ENCODE peak calls at places on chromosomes 11 and 22, in five cellular contexts. C is activated T-cell treated with anti-CD3 and anti-CD28 coated beads, Interleukin-2, amount 50 U/mL, for 4 hours; Y is astrocyte; G is suprapubic skin; H is T-helper 9 cell. S is an unnamed sample.

GRCh38 chr11:122344281-122344680 is 228.3 kb upstream of the BLID start:
- DNase-seq in C (no peak), Y (peak), G (no peak), H (no peak), S (no peak)

GRCh38 chr11:122900803-122901202 is 18.2 kb downstream of the JHY start:
- DNase-seq in C (no peak), Y (peak), G (no peak), H (no peak), S (no peak)

GRCh38 chr11:79052539-79052938 is 388.3 kb downstream of the TENM4 start:
- DNase-seq in C (no peak), Y (no peak), G (no peak), H (no peak), S (no peak)

GRCh38 chr11:57464343-57465181 is 4.2 kb downstream of the RTN4RL2 start:
- DNase-seq in C (no peak), Y (no peak), G (no peak), H (no peak), S (no peak)

GRCh38 chr11:61711493-61711892 is 31.3 kb downstream of the DAGLA start:
- DNase-seq in C (no peak), Y (no peak), G (no peak), H (no peak), S (no peak)

GRCh38 chr11:78318733-78319132 is 98.9 kb downstream of the GAB2 start:
- DNase-seq in C (no peak), Y (no peak), G (no peak), H (no peak), S (no peak)

GRCh38 chr22:30253205-30253852 is 6.8 kb upstream of the LIF start:
- DNase-seq in C (no peak), Y (peak), G (peak), H (no peak), S (no peak)

GRCh38 chr22:38731703-38732161 is 24.1 kb downstream of the SUN2 start:
- DNase-seq in C (no peak), Y (no peak), G (peak), H (no peak), S (no peak)

GRCh38 chr11:77108436-77108835 is 5.8 kb downstream of the OMP start:
- DNase-seq in C (no peak), Y (no peak), G (no peak), H (no peak), S (no peak)

GRCh38 chr11:76267563-76267962 is 61.3 kb upstream of the WNT11 start:
- DNase-seq in C (no peak), Y (no peak), G (no peak), H (no peak), S (no peak)

GRCh38 chr11:33970984-33971466 is 79.1 kb upstream of the LMO2 start:
- DNase-seq in C (no peak), Y (peak), G (peak), H (no peak), S (peak)

GRCh38 chr11:79447039-79447438 is 6.2 kb upstream of the TENM4 start:
- DNase-seq in C (no peak), Y (no peak), G (no peak), H (no peak), S (no peak)

GRCh38 chr11:78940500-78941225 is 366.0 kb upstream of the NARS2 start:
- DNase-seq in C (no peak), Y (no peak), G (no peak), H (no peak), S (no peak)

GRCh38 chr11:102436546-102436945 is 16.0 kb downstream of the TMEM123 start:
- DNase-seq in C (no peak), Y (no peak), G (no peak), H (no peak), S (no peak)

GRCh38 chr11:94245121-94245520 is 59.3 kb upstream of the IZUMO1R start:
- DNase-seq in C (no peak), Y (no peak), G (no peak), H (no peak), S (no peak)

GRCh38 chr22:20581503-20582170 is 74.2 kb downstream of the MED15 start:
- DNase-seq in C (no peak), Y (no peak), G (no peak), H (no peak), S (no peak)

GRCh38 chr11:66070604-66071325 is 693 bp downstream of the PACS1 start:
- DNase-seq in C (peak), Y (no peak), G (peak), H (no peak), S (peak)

GRCh38 chr11:18749681-18750319 is 23.8 kb upstream of the IGSF22 start:
- DNase-seq in C (no peak), Y (peak), G (no peak), H (no peak), S (no peak)

GRCh38 chr11:123742334-123742733 is 874 bp upstream of the ZNF202 start:
- DNase-seq in C (no peak), Y (no peak), G (no peak), H (no peak), S (no peak)

GRCh38 chr11:129861702-129862107 is 33.7 kb downstream of the NFRKB start:
- DNase-seq in C (no peak), Y (peak), G (no peak), H (no peak), S (no peak)

GRCh38 chr11:74927496-74927895 is 21.4 kb downstream of the XRRA1 start:
- DNase-seq in C (no peak), Y (peak), G (no peak), H (no peak), S (no peak)

GRCh38 chr22:37930270-37930951 is 23.0 kb downstream of the C22orf23 start:
- DNase-seq in C (no peak), Y (no peak), G (no peak), H (no peak), S (no peak)

GRCh38 chr22:40030026-40030756 is 35.4 kb downstream of the FAM83F start:
- DNase-seq in C (no peak), Y (no peak), G (no peak), H (no peak), S (no peak)

GRCh38 chr11:111526501-111526900 is 11.9 kb downstream of the HOATZ start:
- DNase-seq in C (no peak), Y (peak), G (no peak), H (no peak), S (no peak)

GRCh38 chr22:40258463-40259046 is 80.8 kb downstream of the TNRC6B start:
- DNase-seq in C (no peak), Y (peak), G (no peak), H (no peak), S (no peak)

GRCh38 chr11:78654866-78655265 is 80.2 kb upstream of the NARS2 start:
- DNase-seq in C (no peak), Y (no peak), G (no peak), H (no peak), S (no peak)

GRCh38 chr11:69376155-69377028 is 82.4 kb downstream of the MYEOV start:
- DNase-seq in C (no peak), Y (no peak), G (peak), H (no peak), S (no peak)

GRCh38 chr11:19679952-19680823 is 32.4 kb upstream of the NAV2 start:
- DNase-seq in C (no peak), Y (peak), G (peak), H (no peak), S (no peak)

GRCh38 chr22:49489821-49490220 is 337.9 kb downstream of the BRD1 start:
- DNase-seq in C (no peak), Y (no peak), G (no peak), H (no peak), S (no peak)

GRCh38 chr11:131773626-131774025 is 403.2 kb downstream of the NTM start:
- DNase-seq in C (no peak), Y (no peak), G (no peak), H (no peak), S (no peak)

GRCh38 chr11:80958414-80958813 is 1517.6 kb upstream of the TENM4 start:
- DNase-seq in C (no peak), Y (peak), G (no peak), H (no peak), S (no peak)

GRCh38 chr22:24875862-24876506 is 70.0 kb downstream of the SGSM1 start:
- DNase-seq in C (no peak), Y (no peak), G (no peak), H (no peak), S (peak)

S was measured in stimulated activated CD4-positive, alpha-beta T cell treated with anti-CD3 and anti-CD28 coated beads, Interleukin-2, amount 100 ng/mL, for 24 hours.